ENCODE peak calls at places on chromosomes 11 and 22, in seven cellular contexts. I, T, R, O, H, U and L are unnamed samples.

GRCh38 chr11:70711911-70712185 is 313.5 kb downstream of the CTTN start:
- DNase-seq in I (no peak), T (no peak), R (no peak), O (no peak), H (no peak), U (no peak), L (no peak)

GRCh38 chr22:21032843-21033688 is 705 bp upstream of the SLC7A4 start:
- DNase-seq in I (no peak), T (no peak), R (no peak), O (no peak), H (no peak), U (no peak), L (no peak)

GRCh38 chr11:128716231-128716630 is 22.4 kb downstream of the FLI1 start:
- DNase-seq in I (no peak), T (peak), R (no peak), O (no peak), H (no peak), U (peak), L (no peak)

GRCh38 chr22:48857202-48857805 is 970.4 kb downstream of the BRD1 start:
- DNase-seq in I (no peak), T (no peak), R (no peak), O (no peak), H (no peak), U (no peak), L (no peak)

GRCh38 chr22:49685116-49685515 is 142.6 kb downstream of the BRD1 start:
- DNase-seq in I (no peak), T (no peak), R (no peak), O (no peak), H (no peak), U (no peak), L (no peak)

GRCh38 chr11:125170406-125171031 is 6.0 kb downstream of the PKNOX2 start:
- DNase-seq in I (no peak), T (peak), R (peak), O (no peak), H (no peak), U (peak), L (no peak)

GRCh38 chr22:36193577-36193976 is 8.0 kb downstream of the APOL4 start:
- DNase-seq in I (no peak), T (no peak), R (no peak), O (no peak), H (no peak), U (no peak), L (no peak)

GRCh38 chr11:64687204-64687603 is 35.8 kb downstream of the NRXN2 start:
- DNase-seq in I (no peak), T (no peak), R (no peak), O (no peak), H (no peak), U (no peak), L (no peak)

GRCh38 chr11:90288207-90288821 is 65.5 kb upstream of the CHORDC1 start:
- DNase-seq in I (no peak), T (peak), R (peak), O (peak), H (peak), U (peak), L (peak)

GRCh38 chr22:24810043-24810749 is 4.2 kb downstream of the SGSM1 start:
- DNase-seq in I (no peak), T (no peak), R (no peak), O (no peak), H (no peak), U (no peak), L (no peak)

GRCh38 chr11:18757742-18758294 is 31.8 kb upstream of the IGSF22 start:
- DNase-seq in I (no peak), T (peak), R (no peak), O (no peak), H (no peak), U (peak), L (no peak)

GRCh38 chr11:126146454-126147192 is 64.8 kb downstream of the RPUSD4 start:
- DNase-seq in I (no peak), T (no peak), R (no peak), O (no peak), H (no peak), U (no peak), L (no peak)

GRCh38 chr22:38835888-38836301 is 7.9 kb downstream of the NPTXR start:
- DNase-seq in I (no peak), T (peak), R (no peak), O (no peak), H (peak), U (peak), L (no peak)

GRCh38 chr22:42074153-42074750 is at the start of gene PHETA2:
- DNase-seq in I (peak), T (peak), R (no peak), O (no peak), H (no peak), U (peak), L (no peak)

GRCh38 chr11:99464985-99465384 is 444.2 kb downstream of the CNTN5 start:
- DNase-seq in I (no peak), T (no peak), R (no peak), O (no peak), H (no peak), U (no peak), L (no peak)

GRCh38 chr11:113184498-113184897 is 129.9 kb upstream of the TTC12 start:
- DNase-seq in I (no peak), T (peak), R (peak), O (peak), H (peak), U (peak), L (no peak)

GRCh38 chr11:105489431-105489830 is 120.4 kb upstream of the GRIA4 start:
- DNase-seq in I (no peak), T (peak), R (no peak), O (no peak), H (no peak), U (peak), L (no peak)

GRCh38 chr22:46518038-46518437 is 19.4 kb downstream of the CELSR1 start:
- DNase-seq in I (no peak), T (no peak), R (no peak), O (no peak), H (no peak), U (no peak), L (no peak)

GRCh38 chr11:78784321-78785061 is 209.8 kb upstream of the NARS2 start:
- DNase-seq in I (no peak), T (peak), R (peak), O (peak), H (peak), U (peak), L (no peak)

GRCh38 chr11:130644187-130644586 is 195.7 kb downstream of the ADAMTS15 start:
- DNase-seq in I (peak), T (no peak), R (no peak), O (no peak), H (peak), U (no peak), L (no peak)

GRCh38 chr11:71364806-71365205 is 83.4 kb downstream of the DHCR7 start:
- DNase-seq in I (no peak), T (no peak), R (no peak), O (no peak), H (no peak), U (no peak), L (no peak)

GRCh38 chr11:57156928-57157327 is 24.8 kb upstream of the LRRC55 start:
- DNase-seq in I (no peak), T (no peak), R (no peak), O (no peak), H (no peak), U (no peak), L (no peak)

GRCh38 chr11:6531267-6531752 is 34.2 kb downstream of the DNHD1 start:
- DNase-seq in I (no peak), T (peak), R (peak), O (peak), H (peak), U (peak), L (peak)

GRCh38 chr22:30889996-30890480 is 78.5 kb downstream of the MORC2 start:
- DNase-seq in I (no peak), T (no peak), R (no peak), O (no peak), H (no peak), U (no peak), L (no peak)

GRCh38 chr22:30891443-30891755 is 77.2 kb downstream of the MORC2 start:
- DNase-seq in I (no peak), T (no peak), R (no peak), O (no peak), H (no peak), U (no peak), L (no peak)

GRCh38 chr22:30892286-30892685 is 76.3 kb downstream of the MORC2 start:
- DNase-seq in I (no peak), T (no peak), R (no peak), O (no peak), H (no peak), U (no peak), L (no peak)

GRCh38 chr22:30891781-30892180 is 76.8 kb downstream of the MORC2 start:
- DNase-seq in I (no peak), T (no peak), R (no peak), O (no peak), H (no peak), U (no peak), L (no peak)

GRCh38 chr22:30890689-30891442 is 77.7 kb downstream of the MORC2 start:
- DNase-seq in I (peak), T (peak), R (peak), O (peak), H (peak), U (peak), L (no peak)
- TF ChIP-seq CTCF in I (peak), T (peak), R (peak), O (peak), H (peak), U (peak), L (peak)

GRCh38 chr11:1873048-1873812 is 18.5 kb downstream of the PRR33 start:
- DNase-seq in I (no peak), T (peak), R (no peak), O (peak), H (peak), U (peak), L (no peak)
- H3K4me3 ChIP-seq in I (no peak), T (no peak), R (no peak), O (no peak), H (no peak), U (no peak), L (no peak)

DNA sequence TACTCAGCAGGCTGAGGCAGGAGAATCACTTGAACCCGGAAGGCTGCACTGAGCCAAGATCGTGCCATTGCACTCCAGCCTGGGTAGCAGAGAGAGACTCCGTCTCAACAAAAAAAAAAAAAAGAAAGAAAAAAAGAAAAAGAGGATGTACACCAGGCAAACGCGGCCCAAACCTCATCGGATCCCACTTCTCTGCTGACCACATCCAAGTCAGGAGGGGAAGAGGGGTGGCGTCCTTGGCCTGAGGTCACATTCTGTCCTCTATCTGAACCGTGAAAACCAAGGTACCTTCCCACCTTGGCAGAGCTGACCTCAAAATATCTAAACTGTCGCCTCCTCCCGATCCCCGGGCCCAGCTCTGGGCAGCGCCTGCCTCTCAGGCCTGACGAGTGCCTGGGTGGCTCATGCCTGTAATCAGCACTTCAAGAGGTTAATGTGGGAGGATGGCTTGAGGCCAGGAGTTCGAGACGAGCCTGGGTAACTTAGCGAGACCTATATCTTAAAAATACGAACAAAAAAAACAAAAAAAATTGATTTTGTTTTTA is 25.1 kb downstream of the RGL4 start:
- DNase-seq in I (no peak), T (no peak), R (no peak), O (no peak), H (no peak), U (no peak), L (no peak)
- TF ChIP-seq CTCF in I (no peak), T (no peak), R (no peak), O (no peak), H (no peak), U (no peak), L (no peak)

GRCh38 chr11:96306600-96306932 is 36.4 kb downstream of the MAML2 start:
- DNase-seq in I (no peak), T (no peak), R (peak), O (no peak), H (no peak), U (no peak), L (no peak)
- H3K4me3 ChIP-seq in I (no peak), T (peak), R (no peak), O (no peak), H (no peak), U (peak), L (no peak)

GRCh38 chr11:4886186-4886585 is 4.5 kb downstream of the OR51T1 start:
- DNase-seq in I (no peak), T (no peak), R (no peak), O (no peak), H (no peak), U (no peak), L (peak)

GRCh38 chr11:4887591-4887990 is 5.9 kb downstream of the OR51T1 start:
- DNase-seq in I (no peak), T (no peak), R (no peak), O (no peak), H (no peak), U (peak), L (no peak)

GRCh38 chr11:4890279-4890678 is 8.6 kb downstream of the OR51T1 start:
- DNase-seq in I (no peak), T (no peak), R (peak), O (no peak), H (no peak), U (peak), L (no peak)

GRCh38 chr11:4891996-4892640 is 10.4 kb downstream of the OR51T1 start:
- DNase-seq in I (no peak), T (peak), R (peak), O (peak), H (peak), U (peak), L (peak)
- TF ChIP-seq CTCF in I (no peak), T (peak), R (peak), O (peak), H (peak), U (peak), L (no peak)

DNA sequence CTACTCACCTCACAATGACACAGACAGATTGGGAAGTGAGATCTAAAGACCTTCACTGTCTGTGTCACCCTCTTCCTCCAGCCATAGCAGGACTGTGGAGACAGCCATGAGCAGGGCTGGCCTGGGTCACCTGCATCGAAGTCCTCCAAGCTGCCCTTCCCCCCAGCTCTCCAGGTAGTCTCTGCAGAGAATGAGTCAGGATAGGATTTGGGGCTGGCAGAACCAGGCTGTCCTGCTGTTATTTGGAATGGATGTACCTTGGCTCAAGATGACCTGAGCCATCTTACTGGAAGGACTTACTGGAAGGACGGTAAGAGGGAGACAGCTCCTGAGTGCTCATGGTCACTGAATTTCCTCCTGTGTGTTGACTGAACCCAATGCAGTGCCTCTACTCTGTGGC is 29.2 kb downstream of the GGTLC2 start:
- DNase-seq in I (no peak), T (no peak), R (no peak), O (no peak), H (no peak), U (no peak), L (no peak)
- H3K4me3 ChIP-seq in I (no peak), T (no peak), R (no peak), O (no peak), H (no peak), U (no peak), L (no peak)

GRCh38 chr22:43110927-43111623 is 525 bp downstream of the BIK start:
- DNase-seq in I (peak), T (no peak), R (no peak), O (no peak), H (peak), U (no peak), L (no peak)
- TF ChIP-seq CTCF in I (no peak), T (no peak), R (no peak), O (no peak), H (no peak), U (no peak), L (no peak)